ENCODE peak calls at places on chromosome 1, in six cellular contexts. G is fibroblast of the conjunctiva, X is GF-D8, S is left lung, V is ACHN, Z is T-cell. A is an unnamed sample.

GRCh38 chr1:45620588-45621500 is 3.0 kb downstream of the CCDC17 start:
- DNase-seq in G (no peak), X (no peak), S (no peak), V (no peak), Z (no peak), A (no peak)

GRCh38 chr1:193486671-193487229 is 300.3 kb upstream of the B3GALT2 start:
- DNase-seq in G (no peak), X (no peak), S (no peak), V (peak), Z (no peak), A (no peak)

GRCh38 chr1:43255438-43256210 is 14.2 kb upstream of the TMEM125 start:
- DNase-seq in G (no peak), X (no peak), S (no peak), V (no peak), Z (no peak), A (no peak)

GRCh38 chr1:229975047-229975446 is 92.0 kb upstream of the GALNT2 start:
- DNase-seq in G (no peak), X (no peak), S (no peak), V (no peak), Z (no peak), A (no peak)

GRCh38 chr1:23799570-23800395 is 771 bp downstream of the GALE start:
- DNase-seq in G (no peak), X (peak), S (peak), V (peak), Z (no peak), A (peak)

GRCh38 chr1:15107052-15107687 is 46.4 kb upstream of the TMEM51 start:
- DNase-seq in G (no peak), X (no peak), S (no peak), V (no peak), Z (no peak), A (no peak)

GRCh38 chr1:171655215-171656116 is 3.0 kb upstream of the MYOC start:
- DNase-seq in G (peak), X (peak), S (peak), V (peak), Z (peak), A (no peak)

GRCh38 chr1:205493241-205494085 is 11.0 kb upstream of the CDK18 start:
- DNase-seq in G (peak), X (no peak), S (no peak), V (peak), Z (no peak), A (no peak)

GRCh38 chr1:83905315-83905907 is 93.5 kb downstream of the TTLL7 start:
- DNase-seq in G (no peak), X (no peak), S (no peak), V (peak), Z (no peak), A (no peak)

GRCh38 chr1:92476071-92476607 is 10.6 kb downstream of the GFI1 start:
- DNase-seq in G (no peak), X (peak), S (no peak), V (no peak), Z (peak), A (no peak)

GRCh38 chr1:2323575-2323974 is 67.8 kb downstream of the MORN1 start:
- DNase-seq in G (no peak), X (no peak), S (no peak), V (no peak), Z (no peak), A (no peak)

GRCh38 chr1:198890531-198890930 is 251.7 kb downstream of the PTPRC start:
- DNase-seq in G (no peak), X (no peak), S (no peak), V (no peak), Z (no peak), A (no peak)

GRCh38 chr1:19695772-19696171 is 31.1 kb downstream of the HTR6 start:
- DNase-seq in G (no peak), X (no peak), S (no peak), V (no peak), Z (no peak), A (no peak)